ENCODE peak calls at places on chromosome 21, in nine cellular contexts. N is brain microvascular endothelial cell, L is upper lobe of right lung, M is MM.1S, R is lower lobe of right lung, W is A673, T is uterus, Q is left ventricle myocardium inferior, S is upper lobe of left lung. U is an unnamed sample.

GRCh38 chr21:26127918-26128317 is 42.7 kb downstream of the APP start:
- DNase-seq in T (no peak), N (peak; percentile 53), M (peak; percentile 32), Q (no peak), R (no peak), S (no peak), W (peak; percentile 63), L (no peak), U (peak; percentile 33)

GRCh38 chr21:41759214-41759840 is 7.5 kb downstream of the RIPK4 start:
- DNase-seq in L (no peak), R (no peak), W (peak; percentile 56), M (no peak), Q (no peak), T (no peak), N (no peak), S (no peak), U (no peak)

GRCh38 chr21:40622531-40622930 is 224.4 kb downstream of the DSCAM start:
- DNase-seq in M (no peak), L (no peak), T (no peak), Q (no peak), R (no peak), W (no peak), S (no peak), N (no peak), U (no peak)

GRCh38 chr21:25503981-25504380 is 103.3 kb downstream of the MRPL39 start:
- DNase-seq in M (no peak), W (no peak), T (no peak), S (no peak), N (no peak), L (no peak), R (no peak), Q (no peak), U (no peak)

GRCh38 chr21:26833460-26833939 is 11.7 kb downstream of the ADAMTS1 start:
- DNase-seq in L (no peak), T (no peak), Q (no peak), M (no peak), W (no peak), R (no peak), S (no peak), N (no peak), U (no peak)

GRCh38 chr21:42236693-42237092 is 17.8 kb downstream of the ABCG1 start:
- DNase-seq in M (peak; percentile 26), L (no peak), Q (no peak), S (no peak), R (no peak), N (no peak), W (no peak), T (no peak), U (no peak)

GRCh38 chr21:17514124-17514481 is 1.3 kb downstream of the CXADR start:
- DNase-seq in T (no peak), N (peak; percentile 14), W (peak; percentile 43), R (no peak), L (no peak), Q (no peak), S (no peak), M (no peak), U (no peak)

GRCh38 chr21:29829514-29830255 is 110.1 kb downstream of the GRIK1 start:
- DNase-seq in Q (no peak), W (peak; percentile 8), N (no peak), L (no peak), R (no peak), S (no peak), M (no peak), T (no peak), U (no peak)

GRCh38 chr21:41167348-41168342 is at the start of gene BACE2:
- DNase-seq in S (peak; percentile 81), M (peak; percentile 86), R (peak; percentile 79), Q (peak; percentile 85), T (peak; percentile 83), L (peak; percentile 90), N (peak; percentile 33), W (peak; percentile 57), U (peak; percentile 80)

GRCh38 chr21:15549671-15550070 is 180.1 kb upstream of the USP25 start:
- DNase-seq in S (no peak), N (peak; percentile 51), W (peak; percentile 8), L (no peak), M (no peak), T (no peak), R (no peak), Q (no peak), U (no peak)

GRCh38 chr21:41778974-41779600 is 12.2 kb upstream of the RIPK4 start:
- DNase-seq in S (peak; percentile 72), W (peak; percentile 79), T (no peak), M (no peak), L (peak; percentile 22), R (no peak), N (no peak), Q (no peak), U (no peak)

GRCh38 chr21:14453339-14453738 is 70.4 kb upstream of the HSPA13 start:
- DNase-seq in L (no peak), S (no peak), N (no peak), W (no peak), R (no peak), Q (no peak), M (peak; percentile 85), T (no peak), U (no peak)

GRCh38 chr21:17539323-17539722 is 26.5 kb downstream of the CXADR start:
- DNase-seq in N (no peak), T (no peak), L (no peak), W (no peak), Q (no peak), R (no peak), M (no peak), S (no peak), U (no peak)

GRCh38 chr21:28790335-28790734 is 202.3 kb downstream of the LTN1 start:
- DNase-seq in R (no peak), W (no peak), M (no peak), T (no peak), Q (no peak), L (no peak), N (no peak), S (no peak), U (no peak)

GRCh38 chr21:25963186-25963585 is 207.4 kb downstream of the APP start:
- DNase-seq in L (no peak), R (no peak), S (peak; percentile 57), M (no peak), W (peak; percentile 62), N (no peak), Q (no peak), T (no peak), U (no peak)

DNA sequence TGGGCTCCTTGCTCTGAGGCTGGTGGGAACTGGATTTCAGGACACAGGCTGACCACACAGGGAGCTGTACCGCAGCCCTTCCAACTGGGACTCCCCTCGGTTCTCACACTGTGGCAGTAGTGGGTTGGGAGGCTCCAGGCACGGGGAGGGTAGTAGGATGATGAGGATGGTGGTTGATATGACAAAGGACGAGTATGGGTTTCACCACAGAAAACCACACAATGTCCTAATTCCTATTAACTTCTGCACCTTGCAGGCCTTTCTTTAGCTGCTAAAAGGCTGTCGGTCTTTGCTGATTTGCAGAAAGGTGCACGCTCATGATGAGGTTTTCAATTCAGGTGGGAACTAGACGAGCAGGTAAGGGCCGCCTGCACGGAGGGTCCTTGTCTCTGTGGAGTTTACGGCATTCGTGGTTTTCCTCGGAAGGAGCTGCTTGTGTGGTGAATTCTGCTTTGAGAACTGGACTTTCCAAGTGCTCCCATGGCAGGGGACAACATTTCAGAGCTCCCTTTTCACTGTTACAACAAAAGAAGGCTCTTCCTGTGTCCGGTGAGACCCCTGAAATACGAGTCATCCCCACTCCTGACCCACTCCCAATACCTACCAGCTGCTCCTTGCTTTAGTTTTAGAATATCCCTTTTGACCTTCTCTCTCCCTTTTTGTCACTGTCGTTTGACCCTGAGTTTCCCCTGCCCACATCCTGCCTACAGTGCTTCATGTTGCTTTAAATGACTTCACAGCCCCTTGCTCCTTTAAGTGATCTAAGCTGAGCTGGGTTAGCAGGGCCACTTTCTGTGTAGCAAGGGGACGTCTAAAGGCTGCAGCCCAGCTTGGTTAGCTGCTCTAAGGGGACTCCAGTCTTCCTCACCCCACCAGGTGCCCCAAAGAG is 125.1 kb downstream of the MRPS6 start:
- DNase-seq in S (no peak), T (no peak), N (no peak), Q (no peak), R (no peak), L (no peak), W (no peak), M (no peak), U (no peak)
- H3K27ac ChIP-seq in S (peak overlapping the region; percentile 58), T (no peak overlapping the region), N (no peak overlapping the region), Q (peak overlapping the region; percentile 19), R (no peak overlapping the region), L (peak overlapping the region; percentile 6), W (no peak overlapping the region), M (no peak overlapping the region), U (no peak overlapping the region)

GRCh38 chr21:31140025-31140424 is 101.7 kb upstream of the KRTAP19-8 start:
- DNase-seq in L (no peak), W (no peak), R (no peak), T (no peak), Q (no peak), M (no peak), N (no peak), S (no peak), U (no peak)

GRCh38 chr21:31143021-31143420 is 104.7 kb upstream of the KRTAP19-8 start:
- DNase-seq in W (no peak), N (no peak), Q (no peak), L (no peak), M (no peak), T (no peak), R (no peak), S (no peak), U (no peak)

GRCh38 chr21:31145271-31145801 is 107.1 kb upstream of the KRTAP19-8 start:
- DNase-seq in S (no peak), W (no peak), M (no peak), N (no peak), T (no peak), R (no peak), L (no peak), Q (no peak), U (no peak)

GRCh38 chr21:31141389-31142021 is 103.2 kb upstream of the KRTAP19-8 start:
- DNase-seq in R (no peak), Q (no peak), W (no peak), L (no peak), T (no peak), N (no peak), S (no peak), M (no peak), U (no peak)

GRCh38 chr21:31142600-31142999 is 104.3 kb upstream of the KRTAP19-8 start:
- DNase-seq in L (no peak), N (no peak), S (no peak), T (no peak), Q (no peak), M (no peak), R (no peak), W (peak; percentile 14), U (no peak)
- TF ChIP-seq CTCF in L (no peak), N (peak; percentile 22), S (no peak), T (no peak), Q (no peak), M (peak; percentile 12), R (no peak), W (peak; percentile 29), U (no peak)

GRCh38 chr21:34836103-34836932 is 167.5 kb downstream of the CLIC6 start:
- DNase-seq in R (peak; percentile 86), L (peak; percentile 88), M (no peak), Q (no peak), T (peak; percentile 74), W (no peak), N (peak; percentile 100), S (peak; percentile 92), U (peak; percentile 85)
- H3K27ac ChIP-seq in R (peak overlapping the region; percentile 74), L (peak overlapping the region; percentile 80), M (no peak overlapping the region), Q (no peak overlapping the region), T (no peak overlapping the region), W (no peak overlapping the region), N (peak overlapping the region; percentile 96), S (peak overlapping the region; percentile 80), U (peak overlapping the region; percentile 86)

GRCh38 chr21:35361984-35362383 is 312.9 kb upstream of the RUNX1 start:
- DNase-seq in M (no peak), T (no peak), W (no peak), S (no peak), R (no peak), L (no peak), N (no peak), Q (no peak), U (no peak)
- TF ChIP-seq CTCF in M (no peak), T (no peak), W (no peak), S (no peak), R (no peak), L (no peak), N (no peak), Q (no peak), U (no peak)

U was measured in right lobe of liver.